ENCODE peak calls at places on chromosome 11, in ten cellular contexts. One of them, this sample, is unnamed.

GRCh38 chr11:44290206-44290605 is 19.7 kb downstream of the ALX4 start:
- DNase-seq in ELR: no peak
- DNase-seq in testis: peak; percentile 72
- DNase-seq in stimulated activated CD8-positive, alpha-beta memory T cell treated with anti-CD3 and anti-CD28 coated beads, Interleukin-7, amount 100 ng/mL, for 1 hour: no peak
- DNase-seq in NAMALWA: no peak
- DNase-seq in lung: no peak
- DNase-seq in T-helper 2 cell: no peak
- DNase-seq in head of caudate nucleus: no peak
- DNase-seq in BE2C: no peak
- DNase-seq in progenitor cell of endocrine pancreas: no peak
- DNase-seq in this sample: no peak

GRCh38 chr11:130428692-130429681 is 578 bp upstream of the ADAMTS8 start:
- DNase-seq in ELR: no peak
- DNase-seq in testis: no peak
- DNase-seq in stimulated activated CD8-positive, alpha-beta memory T cell treated with anti-CD3 and anti-CD28 coated beads, Interleukin-7, amount 100 ng/mL, for 1 hour: no peak
- DNase-seq in NAMALWA: no peak
- DNase-seq in lung: no peak
- DNase-seq in T-helper 2 cell: no peak
- DNase-seq in head of caudate nucleus: no peak
- DNase-seq in BE2C: no peak
- DNase-seq in progenitor cell of endocrine pancreas: no peak
- DNase-seq in this sample: no peak

GRCh38 chr11:101390539-101390938 is 193.3 kb downstream of the TRPC6 start:
- DNase-seq in ELR: peak; percentile 36
- DNase-seq in testis: no peak
- DNase-seq in stimulated activated CD8-positive, alpha-beta memory T cell treated with anti-CD3 and anti-CD28 coated beads, Interleukin-7, amount 100 ng/mL, for 1 hour: no peak
- DNase-seq in NAMALWA: peak; percentile 6
- DNase-seq in lung: no peak
- DNase-seq in T-helper 2 cell: no peak
- DNase-seq in head of caudate nucleus: no peak
- DNase-seq in BE2C: no peak
- DNase-seq in progenitor cell of endocrine pancreas: no peak
- DNase-seq in this sample: no peak

GRCh38 chr11:91935120-91935519 is 289.5 kb upstream of the FAT3 start:
- DNase-seq in ELR: no peak
- DNase-seq in testis: no peak
- DNase-seq in stimulated activated CD8-positive, alpha-beta memory T cell treated with anti-CD3 and anti-CD28 coated beads, Interleukin-7, amount 100 ng/mL, for 1 hour: no peak
- DNase-seq in NAMALWA: no peak
- DNase-seq in lung: no peak
- DNase-seq in T-helper 2 cell: no peak
- DNase-seq in head of caudate nucleus: no peak
- DNase-seq in BE2C: no peak
- DNase-seq in progenitor cell of endocrine pancreas: no peak
- DNase-seq in this sample: no peak

GRCh38 chr11:5666396-5666780 is 18.5 kb downstream of the TRIM5 start:
- DNase-seq in ELR: no peak
- DNase-seq in testis: no peak
- DNase-seq in stimulated activated CD8-positive, alpha-beta memory T cell treated with anti-CD3 and anti-CD28 coated beads, Interleukin-7, amount 100 ng/mL, for 1 hour: no peak
- DNase-seq in NAMALWA: no peak
- DNase-seq in lung: no peak
- DNase-seq in T-helper 2 cell: no peak
- DNase-seq in head of caudate nucleus: no peak
- DNase-seq in BE2C: no peak
- DNase-seq in progenitor cell of endocrine pancreas: no peak
- DNase-seq in this sample: no peak

GRCh38 chr11:88569342-88569741 is 231.8 kb upstream of the CTSC start:
- DNase-seq in ELR: no peak
- DNase-seq in testis: no peak
- DNase-seq in stimulated activated CD8-positive, alpha-beta memory T cell treated with anti-CD3 and anti-CD28 coated beads, Interleukin-7, amount 100 ng/mL, for 1 hour: no peak
- DNase-seq in NAMALWA: no peak
- DNase-seq in lung: no peak
- DNase-seq in T-helper 2 cell: no peak
- DNase-seq in head of caudate nucleus: no peak
- DNase-seq in BE2C: no peak
- DNase-seq in progenitor cell of endocrine pancreas: no peak
- DNase-seq in this sample: no peak

GRCh38 chr11:132202621-132203020 is 832.2 kb downstream of the NTM start:
- DNase-seq in ELR: peak; percentile 42
- DNase-seq in testis: no peak
- DNase-seq in stimulated activated CD8-positive, alpha-beta memory T cell treated with anti-CD3 and anti-CD28 coated beads, Interleukin-7, amount 100 ng/mL, for 1 hour: no peak
- DNase-seq in NAMALWA: no peak
- DNase-seq in lung: no peak
- DNase-seq in T-helper 2 cell: no peak
- DNase-seq in head of caudate nucleus: no peak
- DNase-seq in BE2C: no peak
- DNase-seq in progenitor cell of endocrine pancreas: no peak
- DNase-seq in this sample: no peak

GRCh38 chr11:64088159-64089026 is 52.7 kb downstream of the FLRT1 start:
- DNase-seq in ELR: peak; percentile 19
- DNase-seq in testis: no peak
- DNase-seq in stimulated activated CD8-positive, alpha-beta memory T cell treated with anti-CD3 and anti-CD28 coated beads, Interleukin-7, amount 100 ng/mL, for 1 hour: no peak
- DNase-seq in NAMALWA: peak; percentile 49
- DNase-seq in lung: no peak
- DNase-seq in T-helper 2 cell: no peak
- DNase-seq in head of caudate nucleus: peak; percentile 74
- DNase-seq in BE2C: no peak
- DNase-seq in progenitor cell of endocrine pancreas: no peak
- DNase-seq in this sample: no peak

GRCh38 chr11:23789938-23790371 is 706.9 kb upstream of the LUZP2 start:
- DNase-seq in ELR: peak; percentile 74
- DNase-seq in testis: no peak
- DNase-seq in stimulated activated CD8-positive, alpha-beta memory T cell treated with anti-CD3 and anti-CD28 coated beads, Interleukin-7, amount 100 ng/mL, for 1 hour: no peak
- DNase-seq in NAMALWA: no peak
- DNase-seq in lung: no peak
- DNase-seq in T-helper 2 cell: no peak
- DNase-seq in head of caudate nucleus: no peak
- DNase-seq in BE2C: no peak
- DNase-seq in progenitor cell of endocrine pancreas: no peak
- DNase-seq in this sample: no peak

GRCh38 chr11:117877120-117877784 is 794 bp upstream of the FXYD6 start:
- DNase-seq in ELR: no peak
- DNase-seq in testis: peak; percentile 49
- DNase-seq in stimulated activated CD8-positive, alpha-beta memory T cell treated with anti-CD3 and anti-CD28 coated beads, Interleukin-7, amount 100 ng/mL, for 1 hour: no peak
- DNase-seq in NAMALWA: no peak
- DNase-seq in lung: no peak
- DNase-seq in T-helper 2 cell: no peak
- DNase-seq in head of caudate nucleus: peak; percentile 25
- DNase-seq in BE2C: no peak
- DNase-seq in progenitor cell of endocrine pancreas: no peak
- DNase-seq in this sample: no peak

GRCh38 chr11:134040386-134041297 is 28.2 kb upstream of the JAM3 start:
- DNase-seq in ELR: peak; percentile 22
- DNase-seq in testis: no peak
- DNase-seq in stimulated activated CD8-positive, alpha-beta memory T cell treated with anti-CD3 and anti-CD28 coated beads, Interleukin-7, amount 100 ng/mL, for 1 hour: no peak
- DNase-seq in NAMALWA: no peak
- DNase-seq in lung: no peak
- DNase-seq in T-helper 2 cell: no peak
- DNase-seq in head of caudate nucleus: peak; percentile 73
- DNase-seq in BE2C: no peak
- DNase-seq in progenitor cell of endocrine pancreas: no peak
- DNase-seq in this sample: peak; percentile 30

GRCh38 chr11:9001736-9002135 is 2.1 kb downstream of the NRIP3 start:
- DNase-seq in ELR: peak; percentile 97
- DNase-seq in testis: no peak
- DNase-seq in stimulated activated CD8-positive, alpha-beta memory T cell treated with anti-CD3 and anti-CD28 coated beads, Interleukin-7, amount 100 ng/mL, for 1 hour: no peak
- DNase-seq in NAMALWA: no peak
- DNase-seq in lung: no peak
- DNase-seq in T-helper 2 cell: no peak
- DNase-seq in head of caudate nucleus: peak; percentile 51
- DNase-seq in BE2C: no peak
- DNase-seq in progenitor cell of endocrine pancreas: no peak
- DNase-seq in this sample: no peak

GRCh38 chr11:77172666-77172982 is 44.6 kb downstream of the MYO7A start:
- DNase-seq in ELR: no peak
- DNase-seq in testis: no peak
- DNase-seq in stimulated activated CD8-positive, alpha-beta memory T cell treated with anti-CD3 and anti-CD28 coated beads, Interleukin-7, amount 100 ng/mL, for 1 hour: no peak
- DNase-seq in NAMALWA: no peak
- DNase-seq in lung: no peak
- DNase-seq in T-helper 2 cell: no peak
- DNase-seq in head of caudate nucleus: no peak
- DNase-seq in BE2C: no peak
- DNase-seq in progenitor cell of endocrine pancreas: no peak
- DNase-seq in this sample: no peak

GRCh38 chr11:46603704-46604308 is 10.0 kb upstream of the AMBRA1 start:
- DNase-seq in ELR: no peak
- DNase-seq in testis: no peak
- DNase-seq in stimulated activated CD8-positive, alpha-beta memory T cell treated with anti-CD3 and anti-CD28 coated beads, Interleukin-7, amount 100 ng/mL, for 1 hour: no peak
- DNase-seq in NAMALWA: no peak
- DNase-seq in lung: no peak
- DNase-seq in T-helper 2 cell: no peak
- DNase-seq in head of caudate nucleus: no peak
- DNase-seq in BE2C: no peak
- DNase-seq in progenitor cell of endocrine pancreas: no peak
- DNase-seq in this sample: no peak

GRCh38 chr11:95596011-95596489 is 193.5 kb downstream of the FAM76B start:
- DNase-seq in ELR: no peak
- DNase-seq in testis: no peak
- DNase-seq in stimulated activated CD8-positive, alpha-beta memory T cell treated with anti-CD3 and anti-CD28 coated beads, Interleukin-7, amount 100 ng/mL, for 1 hour: no peak
- DNase-seq in NAMALWA: no peak
- DNase-seq in lung: no peak
- DNase-seq in T-helper 2 cell: no peak
- DNase-seq in head of caudate nucleus: no peak
- DNase-seq in BE2C: peak; percentile 40
- DNase-seq in progenitor cell of endocrine pancreas: no peak
- DNase-seq in this sample: no peak